ENCODE peak calls at places on chromosomes 13 and 19, in four cellular contexts. I is MM.1S, P is BJ, R is tibial artery. D is an unnamed sample.

GRCh38 chr19:43768273-43769050 is 12.3 kb downstream of the KCNN4 start:
- DNase-seq in R (no peak), P (no peak), I (no peak), D (no peak)

GRCh38 chr19:2723345-2723715 is 2.2 kb upstream of the DIRAS1 start:
- DNase-seq in P (no peak), I (no peak), R (no peak), D (no peak)

GRCh38 chr13:91406619-91407018 is 8.2 kb downstream of the GPC5 start:
- DNase-seq in I (peak; percentile 51), P (no peak), R (no peak), D (peak; percentile 50)

GRCh38 chr19:2207991-2208860 is 27.9 kb downstream of the PLEKHJ1 start:
- DNase-seq in I (no peak), P (peak; percentile 33), R (no peak), D (peak; percentile 58)

GRCh38 chr13:60158321-60158801 is 5.4 kb downstream of the DIAPH3 start:
- DNase-seq in I (no peak), R (no peak), P (no peak), D (no peak)

GRCh38 chr13:34127523-34127922 is 309.6 kb downstream of the RFC3 start:
- DNase-seq in I (no peak), R (no peak), P (no peak), D (no peak)

GRCh38 chr13:38582133-38582532 is 104.7 kb upstream of the FREM2 start:
- DNase-seq in I (peak; percentile 33), R (no peak), P (peak; percentile 2), D (peak; percentile 10)

GRCh38 chr19:34838753-34839431 is 65.9 kb upstream of the ZNF599 start:
- DNase-seq in P (no peak), R (no peak), I (no peak), D (no peak)

GRCh38 chr13:23923031-23923430 is 25.7 kb upstream of the C1QTNF9B start:
- DNase-seq in I (no peak), R (no peak), P (no peak), D (no peak)

GRCh38 chr13:90445179-90445578 is 902.3 kb upstream of the MIR17HG start:
- DNase-seq in P (peak; percentile 83), R (no peak), I (no peak), D (no peak)

DNA sequence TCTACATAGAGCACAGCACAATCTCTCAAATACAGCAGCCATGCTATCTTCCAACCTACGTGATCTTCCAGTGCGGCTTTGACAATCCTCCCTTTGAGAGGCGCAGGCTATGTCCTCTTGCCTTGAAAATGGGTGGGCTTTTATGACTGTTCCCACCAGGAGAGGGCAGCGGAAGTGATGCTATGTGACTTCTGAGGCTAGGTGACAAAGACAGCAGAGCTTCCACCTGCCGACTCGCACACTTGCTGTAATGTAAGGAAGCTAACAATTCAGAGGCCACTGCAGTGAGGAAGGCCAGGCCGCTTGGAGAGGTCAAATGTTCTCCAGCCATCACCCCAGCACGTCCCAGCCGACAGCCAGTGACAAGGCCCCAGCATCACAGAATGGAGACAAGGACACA is 65.8 kb downstream of the MRPL57 start:
- DNase-seq in R (no peak), P (no peak), I (no peak), D (no peak)
- TF ChIP-seq CTCF in R (no peak), P (no peak), I (no peak), D (no peak)

GRCh38 chr13:101916758-101917474 is 464.4 kb downstream of the ITGBL1 start:
- DNase-seq in P (no peak), R (no peak), I (no peak), D (peak; percentile 11)

GRCh38 chr13:101917833-101918755 is 465.6 kb downstream of the ITGBL1 start:
- DNase-seq in P (no peak), I (no peak), R (no peak), D (no peak)

GRCh38 chr13:101917475-101917810 is 465.0 kb downstream of the ITGBL1 start:
- DNase-seq in P (no peak), R (no peak), I (no peak), D (peak; percentile 9)

GRCh38 chr13:101916108-101916757 is 463.8 kb downstream of the ITGBL1 start:
- DNase-seq in P (no peak), I (no peak), R (no peak), D (peak; percentile 15)

GRCh38 chr13:101919541-101920306 is 467.2 kb downstream of the ITGBL1 start:
- DNase-seq in R (no peak), P (no peak), I (no peak), D (no peak)
- TF ChIP-seq CTCF in R (no peak), P (no peak), I (peak; percentile 14), D (no peak)

GRCh38 chr13:19155321-19155861 is 26.2 kb downstream of the TUBA3C start:
- DNase-seq in R (no peak), P (no peak), I (peak; percentile 10), D (no peak)

GRCh38 chr13:19154843-19155242 is 26.8 kb downstream of the TUBA3C start:
- DNase-seq in I (no peak), R (no peak), P (no peak), D (no peak)

GRCh38 chr13:19151581-19152263 is 29.9 kb downstream of the TUBA3C start:
- DNase-seq in R (no peak), I (no peak), P (no peak), D (no peak)

GRCh38 chr13:19152403-19152802 is 29.2 kb downstream of the TUBA3C start:
- DNase-seq in P (no peak), R (no peak), I (no peak), D (no peak)

GRCh38 chr13:19153782-19154450 is 27.7 kb downstream of the TUBA3C start:
- DNase-seq in P (no peak), I (no peak), R (no peak), D (no peak)
- TF ChIP-seq CTCF in P (no peak), I (no peak), R (no peak), D (no peak)

GRCh38 chr13:113029487-113030258 is 60.7 kb downstream of the MCF2L start:
- DNase-seq in R (no peak), I (peak; percentile 20), P (no peak), D (peak; percentile 63)
- TF ChIP-seq CTCF in R (peak; percentile 55), I (peak; percentile 85), P (peak; percentile 93), D (peak; percentile 77)

GRCh38 chr13:30158774-30159445 is 148.4 kb downstream of the KATNAL1 start:
- DNase-seq in P (no peak), R (no peak), I (no peak), D (no peak)
- TF ChIP-seq CTCF in P (peak; percentile 58), R (peak; percentile 20), I (peak; percentile 25), D (peak; percentile 22)

DNA sequence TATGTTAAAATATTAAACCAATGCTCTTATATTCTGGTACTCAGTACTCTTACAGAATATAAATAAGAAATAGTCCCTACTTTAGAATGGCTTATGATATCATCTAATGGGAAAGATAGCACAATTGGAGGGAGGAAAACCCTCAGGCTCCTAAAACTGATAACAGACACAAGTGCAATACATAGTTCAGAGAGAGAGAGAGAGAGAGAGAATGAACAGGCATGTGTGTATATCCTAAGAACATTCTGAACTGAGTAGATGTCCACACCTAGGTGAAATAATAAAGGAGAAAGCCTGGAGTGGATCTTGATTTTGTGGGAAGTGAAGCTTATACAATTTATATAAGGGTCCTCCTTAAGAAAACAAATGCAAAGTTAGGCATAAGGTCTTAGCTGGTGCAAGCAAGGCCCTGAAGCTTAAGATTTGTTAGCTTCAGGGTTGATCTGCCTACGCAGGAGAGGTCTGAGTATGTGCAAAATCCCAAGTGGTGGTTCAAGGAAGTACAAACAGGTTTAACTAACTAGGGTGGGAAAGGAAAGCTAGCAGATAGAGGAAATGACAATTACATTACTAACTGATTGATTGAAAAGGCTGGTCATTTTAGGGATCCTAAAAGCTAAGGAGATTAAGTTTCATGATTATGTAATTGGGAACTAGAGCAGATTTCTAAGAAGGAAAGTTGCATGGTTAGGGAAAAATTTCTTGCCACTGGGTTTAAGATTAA is 53.3 kb downstream of the SOX21 start:
- DNase-seq in I (no peak), P (no peak), R (no peak), D (no peak)
- TF ChIP-seq CTCF in I (no peak), P (peak; percentile 3), R (no peak), D (no peak)

D was measured in GM10248.